ENCODE peak calls at places on chromosomes 3 and 15, in seven cellular contexts. B is IMR-90, K is neural progenitor cell, Y is fibroblast of lung, D is endodermal cell, P is H9, H is mammary epithelial cell. L is an unnamed sample.

GRCh38 chr3:59438492-59438891 is 388.7 kb upstream of the CFAP20DC start:
- DNase-seq in B (no peak), K (no peak), Y (no peak), D (no peak), P (no peak), H (peak), L (no peak)

GRCh38 chr3:153414972-153415371 is 252.9 kb downstream of the RAP2B start:
- DNase-seq in B (peak), K (no peak), Y (peak), D (no peak), P (no peak), H (no peak), L (no peak)

GRCh38 chr15:62932436-62932835 is 110.1 kb upstream of the TPM1 start:
- DNase-seq in B (peak), K (no peak), Y (peak), D (no peak), P (no peak), H (no peak), L (peak)

GRCh38 chr3:55579499-55579898 is 92.4 kb upstream of the WNT5A start:
- DNase-seq in B (peak), K (no peak), Y (no peak), D (no peak), P (no peak), H (no peak), L (no peak)

GRCh38 chr3:111729087-111729846 is 129.8 kb upstream of the PHLDB2 start:
- DNase-seq in B (peak), K (no peak), Y (peak), D (no peak), P (no peak), H (peak), L (peak)

GRCh38 chr15:92921215-92922131 is 21.3 kb downstream of the CHD2 start:
- DNase-seq in B (peak), K (no peak), Y (peak), D (no peak), P (no peak), H (peak), L (peak)

GRCh38 chr3:141789281-141789680 is 26.1 kb downstream of the GRK7 start:
- DNase-seq in B (no peak), K (no peak), Y (no peak), D (peak), P (no peak), H (no peak), L (no peak)

GRCh38 chr3:69294014-69294771 is 91.7 kb downstream of the FRMD4B start:
- DNase-seq in B (no peak), K (no peak), Y (peak), D (no peak), P (no peak), H (peak), L (peak)

GRCh38 chr3:45104715-45105711 is 41.2 kb downstream of the CDCP1 start:
- DNase-seq in B (peak), K (no peak), Y (peak), D (no peak), P (no peak), H (peak), L (peak)

GRCh38 chr3:143885803-143886427 is 37.6 kb upstream of the SLC9A9 start:
- DNase-seq in B (peak), K (peak), Y (peak), D (peak), P (peak), H (peak), L (no peak)

GRCh38 chr15:65902373-65902772 is 33.1 kb downstream of the RAB11A start:
- DNase-seq in B (peak), K (no peak), Y (no peak), D (no peak), P (peak), H (peak), L (no peak)

GRCh38 chr15:31811641-31812040 is 218.7 kb upstream of the CHRNA7 start:
- DNase-seq in B (no peak), K (no peak), Y (no peak), D (no peak), P (no peak), H (no peak), L (no peak)

GRCh38 chr3:97863025-97863424 is 41.2 kb downstream of the CRYBG3 start:
- DNase-seq in B (peak), K (no peak), Y (peak), D (no peak), P (no peak), H (peak), L (peak)

GRCh38 chr3:142866841-142867631 is 21.8 kb downstream of the PCOLCE2 start:
- DNase-seq in B (no peak), K (peak), Y (no peak), D (peak), P (peak), H (peak), L (no peak)

GRCh38 chr3:129657261-129658046 is 51.0 kb upstream of the PLXND1 start:
- DNase-seq in B (peak), K (no peak), Y (peak), D (no peak), P (no peak), H (peak), L (peak)

GRCh38 chr15:74170845-74171578 is 2.5 kb upstream of the ISLR start:
- DNase-seq in B (no peak), K (no peak), Y (no peak), D (no peak), P (peak), H (no peak), L (no peak)

GRCh38 chr15:69881760-69882159 is 216.0 kb downstream of the TLE3 start:
- DNase-seq in B (no peak), K (no peak), Y (no peak), D (no peak), P (no peak), H (no peak), L (no peak)

GRCh38 chr3:28240440-28240839 is 979 bp upstream of the CMC1 start:
- DNase-seq in B (no peak), K (peak), Y (no peak), D (peak), P (peak), H (no peak), L (no peak)

GRCh38 chr3:20042331-20042730 is 2.1 kb downstream of the KAT2B start:
- DNase-seq in B (no peak), K (no peak), Y (no peak), D (no peak), P (no peak), H (no peak), L (no peak)

GRCh38 chr15:85649372-85649771 is 145.4 kb downstream of the KLHL25 start:
- DNase-seq in B (peak), K (no peak), Y (peak), D (no peak), P (no peak), H (peak), L (peak)

GRCh38 chr3:157204431-157204830 is 44.5 kb upstream of the CCNL1 start:
- DNase-seq in B (peak), K (peak), Y (peak), D (no peak), P (no peak), H (peak), L (peak)

GRCh38 chr15:70033529-70034140 is 64.1 kb downstream of the TLE3 start:
- DNase-seq in B (peak), K (peak), Y (peak), D (no peak), P (no peak), H (peak), L (peak)

GRCh38 chr3:127616836-127617605 is 12.0 kb upstream of the PODXL2 start:
- DNase-seq in B (no peak), K (no peak), Y (no peak), D (no peak), P (no peak), H (no peak), L (no peak)

GRCh38 chr3:160224811-160225180 is 426 bp upstream of the C3orf80 start:
- DNase-seq in B (no peak), K (no peak), Y (no peak), D (no peak), P (no peak), H (no peak), L (no peak)

GRCh38 chr3:149366031-149366430 is 11.4 kb downstream of the TM4SF1 start:
- DNase-seq in B (no peak), K (no peak), Y (no peak), D (no peak), P (no peak), H (peak), L (no peak)

DNA sequence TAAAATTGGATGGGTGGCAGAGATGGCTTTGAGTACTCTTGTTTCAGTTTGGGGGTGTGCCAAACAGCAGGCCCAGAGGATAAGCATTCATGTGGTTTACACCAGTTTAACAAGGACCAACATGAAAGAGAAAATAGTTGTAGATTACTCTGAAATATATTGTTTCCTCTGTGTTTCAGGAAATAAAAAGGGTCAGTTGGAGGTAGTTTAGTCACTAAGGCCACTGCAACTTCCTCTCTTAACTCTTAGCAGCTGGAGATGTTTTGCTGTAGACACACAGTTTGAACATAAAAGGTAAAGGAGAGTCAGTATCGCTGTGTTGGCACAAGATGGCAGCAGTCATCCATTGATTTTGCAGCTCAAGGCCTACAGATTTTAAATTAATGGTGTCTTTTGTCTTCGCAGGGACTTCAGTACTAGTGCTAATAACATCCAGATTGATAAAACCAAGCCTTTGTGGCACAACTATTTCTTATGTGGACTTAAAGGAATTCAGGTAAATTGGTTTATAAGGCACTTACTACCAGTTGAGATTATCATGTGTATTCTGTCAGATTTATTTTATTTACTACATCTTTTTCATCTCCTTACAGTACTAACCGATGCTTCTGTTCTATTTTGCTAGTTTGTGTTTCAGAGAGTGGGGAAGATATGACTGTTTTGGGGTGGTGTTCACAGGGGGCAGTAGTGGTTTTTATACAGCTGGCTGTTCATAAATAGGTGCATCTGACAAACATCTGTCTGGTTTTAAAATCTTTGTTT is 65.6 kb downstream of the GALK2 start:
- DNase-seq in B (peak), K (peak), Y (peak), D (peak), P (peak), H (peak), L (peak)
- TF ChIP-seq CTCF in B (peak), K (peak), Y (peak), D (peak), P (peak), H (peak), L (peak)

DNA sequence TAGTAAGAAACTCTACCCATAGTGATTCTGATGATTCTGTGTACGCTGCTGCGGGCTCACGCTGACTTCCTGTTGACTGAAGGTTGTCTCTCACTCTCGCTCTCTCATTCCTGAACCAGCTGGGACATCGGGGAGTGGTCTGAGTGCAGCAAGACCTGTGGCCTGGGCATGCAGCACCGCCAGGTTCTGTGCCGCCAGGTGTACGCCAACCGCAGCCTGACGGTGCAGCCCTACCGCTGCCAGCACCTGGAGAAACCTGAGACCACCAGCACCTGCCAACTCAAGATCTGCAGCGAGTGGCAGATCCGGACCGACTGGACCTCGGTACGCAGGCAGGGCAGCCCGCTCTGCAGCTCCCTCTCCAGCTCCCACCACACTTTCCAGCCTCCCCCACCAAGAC is 63.6 kb upstream of the NR2E3 start:
- DNase-seq in B (no peak), K (no peak), Y (no peak), D (no peak), P (no peak), H (no peak), L (no peak)
- H3K9ac ChIP-seq in B (no peak), K (no peak), Y (no peak), D (no peak), P (no peak), H (no peak), L (no peak)

GRCh38 chr15:60326343-60326742 is 71.4 kb downstream of the ANXA2 start:
- DNase-seq in B (no peak), K (no peak), Y (no peak), D (no peak), P (no peak), H (no peak), L (no peak)

GRCh38 chr15:60325905-60326304 is 71.9 kb downstream of the ANXA2 start:
- DNase-seq in B (no peak), K (no peak), Y (no peak), D (no peak), P (no peak), H (no peak), L (no peak)

GRCh38 chr15:60324706-60325438 is 72.9 kb downstream of the ANXA2 start:
- DNase-seq in B (no peak), K (no peak), Y (no peak), D (no peak), P (no peak), H (no peak), L (no peak)

GRCh38 chr15:60326824-60327654 is 70.7 kb downstream of the ANXA2 start:
- DNase-seq in B (peak), K (peak), Y (no peak), D (peak), P (no peak), H (peak), L (no peak)

GRCh38 chr15:60328852-60329443 is 68.8 kb downstream of the ANXA2 start:
- DNase-seq in B (peak), K (peak), Y (no peak), D (peak), P (no peak), H (no peak), L (no peak)
- TF ChIP-seq CTCF in B (peak), K (peak), Y (peak), D (peak), P (peak), H (peak), L (peak)

DNA sequence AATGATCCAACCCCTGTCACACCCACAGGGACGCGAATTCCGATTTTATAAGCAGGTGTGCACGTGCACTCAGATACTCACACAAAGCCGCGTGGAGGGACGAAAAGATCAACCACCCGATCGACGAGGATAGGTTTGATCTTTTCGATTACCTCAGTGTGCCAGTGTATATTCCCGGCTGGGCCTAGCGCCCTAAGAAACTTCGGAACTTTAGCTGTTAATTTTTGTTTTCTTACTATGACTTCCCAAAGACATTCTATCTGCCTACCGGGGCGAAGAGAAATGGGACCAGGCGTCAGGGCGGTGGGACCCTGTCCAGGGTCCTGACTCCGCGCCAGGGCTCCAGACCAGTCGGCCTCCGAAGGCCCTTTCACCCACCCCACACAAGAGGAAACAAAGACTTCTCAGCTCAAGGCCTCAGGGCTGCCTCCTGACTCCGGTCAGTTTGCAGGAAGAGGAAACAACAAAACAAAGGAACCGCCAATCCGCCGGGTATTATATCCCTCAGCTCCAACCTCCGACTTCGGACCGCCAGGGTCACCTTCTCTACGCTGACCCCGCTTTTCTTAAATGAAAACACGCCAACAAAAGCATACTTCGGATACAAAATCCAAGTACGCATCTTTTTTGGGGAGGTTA is 6.8 kb downstream of the ONECUT1 start:
- DNase-seq in B (no peak), K (peak), Y (no peak), D (peak), P (peak), H (no peak), L (no peak)
- H3K9ac ChIP-seq in B (no peak), K (no peak), Y (no peak), D (no peak), P (no peak), H (no peak), L (no peak)

GRCh38 chr15:67116742-67117141 is 51.3 kb downstream of the SMAD3 start:
- DNase-seq in B (peak), K (no peak), Y (no peak), D (no peak), P (no peak), H (no peak), L (no peak)
- TF ChIP-seq CTCF in B (no peak), K (no peak), Y (no peak), D (no peak), P (no peak), H (no peak), L (no peak)